ENCODE peak calls at places on chromosomes 13 and 19, in four cellular contexts. X, Z, Y and O are unnamed samples. For H3K4me1, the result is how much of the 10 kb centered on the place peaks cover.

GRCh38 chr13:107518292-107518691 is 697.0 kb downstream of the LIG4 start:
- DNase-seq in Y (no peak), Z (peak), X (peak), O (no peak)

GRCh38 chr13:35810286-35810685 is 320.9 kb downstream of the DCLK1 start:
- DNase-seq in Y (no peak), X (no peak), Z (no peak), O (no peak)

GRCh38 chr13:50161052-50161451 is 145.8 kb downstream of the KCNRG start:
- DNase-seq in X (no peak), Z (no peak), Y (peak), O (no peak)

GRCh38 chr19:3366104-3366760 is at the start of gene NFIC:
- DNase-seq in Y (peak), Z (peak), X (peak), O (peak)

GRCh38 chr13:109680288-109680687 is 106.1 kb downstream of the IRS2 start:
- DNase-seq in Z (no peak), Y (no peak), X (no peak), O (no peak)

GRCh38 chr13:75329723-75330122 is 152.2 kb downstream of the TBC1D4 start:
- DNase-seq in Z (no peak), Y (no peak), X (no peak), O (no peak)

GRCh38 chr13:59126474-59126873 is 1037.3 kb downstream of the DIAPH3 start:
- DNase-seq in Y (no peak), X (no peak), Z (no peak), O (no peak)

GRCh38 chr13:98289339-98289935 is 112.4 kb upstream of the RNF113B start:
- DNase-seq in Y (no peak), X (no peak), Z (no peak), O (no peak)

GRCh38 chr13:59671853-59672252 is 491.9 kb downstream of the DIAPH3 start:
- DNase-seq in Y (no peak), X (peak), Z (no peak), O (no peak)

GRCh38 chr13:28340272-28340793 is 154.6 kb downstream of the FLT1 start:
- DNase-seq in X (no peak), Z (no peak), Y (no peak), O (no peak)

GRCh38 chr13:67632590-67632989 is 402.5 kb upstream of the PCDH9 start:
- DNase-seq in Z (no peak), Y (no peak), X (no peak), O (no peak)
- TF ChIP-seq POLR2AphosphoS5 in Z (no peak), Y (no peak), X (no peak), O (no peak)

GRCh38 chr13:73939603-73940002 is 194.6 kb downstream of the KLF12 start:
- DNase-seq in Y (no peak), X (no peak), Z (no peak), O (no peak)

GRCh38 chr13:73937420-73937819 is 196.8 kb downstream of the KLF12 start:
- DNase-seq in Z (no peak), Y (no peak), X (no peak), O (no peak)

GRCh38 chr13:73940098-73940497 is 194.1 kb downstream of the KLF12 start:
- DNase-seq in Y (no peak), Z (no peak), X (no peak), O (no peak)

GRCh38 chr13:73939071-73939380 is 195.2 kb downstream of the KLF12 start:
- DNase-seq in X (no peak), Z (no peak), Y (no peak), O (no peak)

GRCh38 chr13:73938375-73939070 is 195.7 kb downstream of the KLF12 start:
- DNase-seq in X (peak), Y (no peak), Z (no peak), O (no peak)
- H3K4me1 ChIP-seq in X (under half), Y (under half), Z (under half), O (under half)

GRCh38 chr13:44273216-44273615 is 100.4 kb upstream of the SERP2 start:
- DNase-seq in Y (no peak), X (no peak), Z (no peak), O (no peak)

GRCh38 chr13:44274838-44275237 is 98.8 kb upstream of the SERP2 start:
- DNase-seq in Y (no peak), Z (no peak), X (no peak), O (no peak)

GRCh38 chr13:44276061-44276460 is 97.6 kb upstream of the SERP2 start:
- DNase-seq in X (no peak), Z (no peak), Y (no peak), O (no peak)

GRCh38 chr13:44272692-44273091 is 100.9 kb upstream of the SERP2 start:
- DNase-seq in X (no peak), Y (no peak), Z (no peak), O (no peak)

DNA sequence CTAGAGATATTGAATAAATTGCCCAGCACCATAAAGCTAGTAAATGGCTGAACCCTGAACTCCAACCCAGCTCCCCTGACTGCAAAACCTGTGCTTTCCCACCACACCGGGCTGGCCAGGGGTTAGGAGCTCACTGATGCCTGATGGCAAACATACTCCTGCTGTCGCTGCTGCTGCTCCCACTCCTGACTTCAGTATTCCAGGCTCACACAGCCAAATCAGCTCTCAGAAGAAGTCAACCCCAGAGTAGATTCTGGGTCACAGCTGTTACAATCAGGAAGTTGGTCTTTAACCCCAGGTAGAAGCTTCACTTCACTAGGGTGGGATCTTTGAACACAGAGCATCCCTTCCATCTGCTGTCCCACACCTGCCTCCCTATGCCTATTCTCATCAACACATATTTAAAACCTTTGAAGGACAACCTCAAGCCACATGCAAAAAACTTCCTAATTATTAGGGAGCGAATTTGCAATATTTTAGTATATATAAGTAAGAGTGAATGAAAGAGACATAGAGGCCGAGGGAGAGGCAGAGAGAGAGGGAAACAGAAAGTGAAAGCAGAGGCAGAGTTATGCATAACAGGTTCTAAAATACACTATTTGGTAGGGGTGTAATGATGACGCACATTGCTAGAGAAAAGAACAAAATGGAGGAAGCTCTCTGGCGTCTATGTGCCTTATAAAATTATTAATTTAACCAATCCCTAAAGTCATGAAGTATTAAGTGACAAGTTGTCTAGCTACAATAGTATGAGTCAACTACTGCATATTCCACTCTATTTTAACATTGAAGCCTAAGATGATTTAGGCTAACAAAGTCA is 99.4 kb upstream of the SERP2 start:
- DNase-seq in X (peak), Y (no peak), Z (no peak), O (no peak)
- TF ChIP-seq POLR2AphosphoS5 in X (no peak), Y (no peak), Z (no peak), O (peak)

GRCh38 chr19:42042455-42043170 is 27.4 kb downstream of the GRIK5 start:
- DNase-seq in X (no peak), Y (no peak), Z (no peak), O (no peak)

GRCh38 chr19:42037649-42038048 is 32.4 kb downstream of the GRIK5 start:
- DNase-seq in Y (no peak), X (no peak), Z (no peak), O (no peak)

GRCh38 chr19:42045575-42045974 is 24.4 kb downstream of the GRIK5 start:
- DNase-seq in Y (no peak), Z (no peak), X (no peak), O (no peak)

GRCh38 chr19:42038675-42039074 is 31.3 kb downstream of the GRIK5 start:
- DNase-seq in X (no peak), Y (no peak), Z (no peak), O (no peak)

DNA sequence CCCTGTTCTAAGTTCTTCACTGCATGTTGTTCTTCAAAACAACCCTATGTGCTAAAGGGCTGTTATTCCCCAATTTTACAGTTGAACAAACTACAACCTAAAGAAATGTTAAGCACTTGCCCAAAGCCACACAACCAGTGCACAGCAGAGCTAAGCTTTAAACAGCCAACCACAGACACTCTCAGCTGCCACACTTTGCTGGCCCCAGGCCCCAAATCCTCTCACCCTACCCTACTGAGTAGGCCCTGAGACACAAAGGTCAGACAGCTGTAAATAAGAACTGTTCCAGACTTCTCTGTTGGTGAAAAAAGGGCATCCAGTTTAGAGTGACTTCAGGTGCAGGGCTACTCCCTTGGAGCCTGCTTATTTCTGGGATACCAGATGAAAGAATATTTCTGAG is 30.0 kb downstream of the GRIK5 start:
- DNase-seq in Y (no peak), X (no peak), Z (no peak), O (no peak)
- H3K4me1 ChIP-seq in Y (under half), X (under half), Z (under half), O (under half)

DNA sequence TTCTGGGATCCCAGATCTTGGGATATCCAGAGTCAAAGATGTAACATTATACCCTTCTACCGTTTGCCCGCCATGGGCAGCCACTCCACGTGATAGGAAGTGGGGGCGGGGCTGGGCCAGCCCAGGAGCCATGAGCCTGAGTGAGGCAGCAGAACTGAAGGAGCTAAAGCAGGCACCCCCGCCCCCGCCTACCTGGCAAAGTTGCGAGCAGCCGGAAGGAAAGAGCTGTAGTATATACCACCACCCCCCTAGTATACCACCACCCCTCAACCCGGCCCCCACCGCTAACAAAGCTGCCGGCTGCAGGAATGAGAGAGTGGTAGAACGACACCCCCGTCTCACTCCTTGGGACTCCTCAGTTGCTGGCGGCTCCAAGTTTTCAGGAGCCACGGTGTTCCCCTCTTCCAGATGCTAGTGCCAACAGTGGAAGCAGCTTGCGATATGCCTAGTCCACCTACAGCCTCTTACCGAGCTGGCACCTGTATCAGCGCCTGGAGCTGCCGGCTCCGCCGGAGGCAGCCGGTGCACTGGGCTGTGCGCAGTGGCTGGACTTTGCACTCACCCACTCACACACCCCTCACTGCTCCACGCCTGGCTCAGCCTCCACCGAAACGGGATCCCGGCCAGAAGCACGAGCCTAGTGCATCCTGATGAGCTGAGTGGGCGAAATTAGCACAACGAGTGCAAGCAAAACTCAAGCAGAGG is 230.7 kb upstream of the PRR20A start:
- DNase-seq in X (no peak), Y (no peak), Z (no peak), O (no peak)
- TF ChIP-seq POLR2AphosphoS5 in X (no peak), Y (no peak), Z (no peak), O (no peak)